ENCODE peak calls at places on chromosomes 2 and 18, in five cellular contexts. A, N, T, R and G are unnamed samples.

GRCh38 chr18:36381075-36381474 is 83.6 kb downstream of the FHOD3 start:
- DNase-seq in R (peak; percentile 68), T (no peak), N (no peak), A (no peak), G (no peak)

GRCh38 chr2:178589337-178589736 is 109.1 kb downstream of the PLEKHA3 start:
- DNase-seq in A (no peak), T (no peak), R (no peak), N (no peak), G (no peak)

GRCh38 chr2:47021301-47022009 is 105.8 kb upstream of the MCFD2 start:
- DNase-seq in N (no peak), A (no peak), T (no peak), R (no peak), G (no peak)

GRCh38 chr2:58501371-58501770 is 260.2 kb upstream of the FANCL start:
- DNase-seq in T (no peak), N (no peak), R (no peak), A (no peak), G (no peak)

GRCh38 chr2:183543731-183544130 is 419.5 kb downstream of the NUP35 start:
- DNase-seq in R (no peak), T (peak; percentile 27), A (no peak), N (no peak), G (no peak)

GRCh38 chr2:128557841-128558241 is 239.2 kb upstream of the HS6ST1 start:
- DNase-seq in T (no peak), N (no peak), R (peak; percentile 94), A (no peak), G (no peak)

GRCh38 chr18:2903006-2903405 is 56.2 kb downstream of the EMILIN2 start:
- DNase-seq in N (peak; percentile 76), T (no peak), A (no peak), R (peak; percentile 77), G (no peak)

GRCh38 chr2:240234503-240234951 is 94.1 kb upstream of the OTOS start:
- DNase-seq in A (no peak), T (no peak), R (no peak), N (peak; percentile 5), G (no peak)

GRCh38 chr2:86628091-86628522 is 4.4 kb upstream of the RNF103 start:
- DNase-seq in R (no peak), N (no peak), A (no peak), T (peak; percentile 58), G (no peak)

GRCh38 chr18:48956378-48956777 is 5.6 kb upstream of the SMAD7 start:
- DNase-seq in T (no peak), A (no peak), N (no peak), R (peak; percentile 96), G (no peak)

GRCh38 chr2:36965751-36966369 is 476 bp downstream of the STRN start:
- DNase-seq in R (no peak), N (peak; percentile 61), T (peak; percentile 56), A (no peak), G (peak; percentile 22)

GRCh38 chr2:144170172-144170571 is 349.7 kb downstream of the ZEB2 start:
- DNase-seq in T (no peak), A (no peak), R (no peak), N (no peak), G (no peak)

GRCh38 chr2:218029366-218030360 is 26.9 kb upstream of the TNS1 start:
- DNase-seq in N (no peak), T (no peak), A (no peak), R (no peak), G (no peak)

GRCh38 chr2:135948642-135949355 is 36.6 kb downstream of the DARS1 start:
- DNase-seq in T (peak; percentile 29), N (no peak), A (peak; percentile 83), R (peak; percentile 59), G (no peak)

GRCh38 chr2:109174214-109174613 is 45.2 kb downstream of the SH3RF3 start:
- DNase-seq in T (no peak), A (no peak), R (peak; percentile 46), N (no peak), G (no peak)

GRCh38 chr18:28127228-28127627 is 49.7 kb downstream of the CDH2 start:
- DNase-seq in R (no peak), T (no peak), A (no peak), N (peak; percentile 45), G (no peak)

GRCh38 chr2:232802096-232802495 is 25.7 kb upstream of the KCNJ13 start:
- DNase-seq in R (no peak), A (no peak), T (no peak), N (no peak), G (no peak)

GRCh38 chr2:96618599-96619283 is 19.4 kb downstream of the KANSL3 start:
- DNase-seq in A (no peak), R (peak; percentile 56), T (no peak), N (no peak), G (no peak)

DNA sequence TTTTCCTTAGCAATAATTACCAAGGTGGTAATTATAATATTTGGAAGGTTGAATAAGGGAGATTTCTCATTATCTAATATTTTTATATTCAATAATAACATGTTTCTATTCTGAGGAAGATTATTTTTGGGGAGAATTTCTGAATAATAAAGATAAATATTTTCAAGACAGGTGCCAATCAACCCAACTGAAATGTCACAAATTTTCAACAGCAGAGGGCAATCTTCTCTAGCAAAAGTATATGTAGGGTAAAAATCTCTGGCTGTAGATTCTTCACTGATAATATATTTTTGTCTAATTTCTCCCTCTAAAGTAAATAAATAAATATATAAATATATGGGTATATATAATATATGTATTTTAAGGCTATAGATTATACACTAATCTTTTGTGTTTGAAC is 1187.2 kb upstream of the CRIM1 start:
- DNase-seq in R (no peak), N (no peak), A (no peak), T (no peak), G (no peak)
- TF ChIP-seq CTCF in R (no peak), N (no peak), A (no peak), T (no peak), G (no peak)

GRCh38 chr2:45935791-45936622 is 284.5 kb downstream of the PRKCE start:
- DNase-seq in N (peak; percentile 89), A (peak; percentile 97), R (peak; percentile 99), T (peak; percentile 80), G (no peak)

GRCh38 chr2:45932278-45932975 is 281.0 kb downstream of the PRKCE start:
- DNase-seq in N (no peak), T (no peak), R (peak; percentile 70), A (no peak), G (no peak)

GRCh38 chr2:45937990-45938389 is 286.5 kb downstream of the PRKCE start:
- DNase-seq in A (no peak), N (no peak), T (no peak), R (no peak), G (no peak)

GRCh38 chr2:45938649-45939511 is 287.4 kb downstream of the PRKCE start:
- DNase-seq in T (no peak), A (peak; percentile 92), N (peak; percentile 48), R (peak; percentile 96), G (no peak)

DNA sequence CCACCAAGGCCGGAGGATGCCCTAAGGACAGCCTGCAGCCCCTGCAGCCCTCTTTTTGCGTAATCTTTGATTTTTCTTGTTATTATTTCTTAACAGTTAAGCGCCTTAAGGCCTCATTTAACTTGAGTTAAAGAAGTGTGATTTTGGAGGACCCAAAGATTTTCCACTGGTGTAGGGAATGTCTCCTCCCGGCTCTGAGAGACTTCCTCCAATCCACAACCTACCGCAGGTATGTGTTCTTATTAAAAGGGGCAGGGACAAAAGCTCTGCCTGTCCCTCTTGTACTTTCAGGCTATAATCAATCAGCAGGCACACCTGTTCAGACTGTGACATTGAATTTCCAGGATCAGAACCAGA is 285.1 kb downstream of the PRKCE start:
- DNase-seq in A (no peak), R (no peak), T (no peak), N (no peak), G (no peak)
- TF ChIP-seq CTCF in A (no peak), R (no peak), T (no peak), N (no peak), G (no peak)

GRCh38 chr2:101149241-101150192 is 1.7 kb downstream of the TBC1D8 start:
- DNase-seq in N (peak; percentile 25), R (no peak), A (no peak), T (no peak), G (no peak)

GRCh38 chr2:101148777-101149176 is 2.4 kb downstream of the TBC1D8 start:
- DNase-seq in A (no peak), R (no peak), N (no peak), T (no peak), G (no peak)

GRCh38 chr2:101151859-101152194 is 645 bp upstream of the TBC1D8 start:
- DNase-seq in T (no peak), N (no peak), A (no peak), R (no peak), G (no peak)

GRCh38 chr2:101151141-101151858 is at the start of gene TBC1D8:
- DNase-seq in T (peak; percentile 91), A (peak; percentile 49), R (peak; percentile 71), N (peak; percentile 93), G (peak; percentile 38)

DNA sequence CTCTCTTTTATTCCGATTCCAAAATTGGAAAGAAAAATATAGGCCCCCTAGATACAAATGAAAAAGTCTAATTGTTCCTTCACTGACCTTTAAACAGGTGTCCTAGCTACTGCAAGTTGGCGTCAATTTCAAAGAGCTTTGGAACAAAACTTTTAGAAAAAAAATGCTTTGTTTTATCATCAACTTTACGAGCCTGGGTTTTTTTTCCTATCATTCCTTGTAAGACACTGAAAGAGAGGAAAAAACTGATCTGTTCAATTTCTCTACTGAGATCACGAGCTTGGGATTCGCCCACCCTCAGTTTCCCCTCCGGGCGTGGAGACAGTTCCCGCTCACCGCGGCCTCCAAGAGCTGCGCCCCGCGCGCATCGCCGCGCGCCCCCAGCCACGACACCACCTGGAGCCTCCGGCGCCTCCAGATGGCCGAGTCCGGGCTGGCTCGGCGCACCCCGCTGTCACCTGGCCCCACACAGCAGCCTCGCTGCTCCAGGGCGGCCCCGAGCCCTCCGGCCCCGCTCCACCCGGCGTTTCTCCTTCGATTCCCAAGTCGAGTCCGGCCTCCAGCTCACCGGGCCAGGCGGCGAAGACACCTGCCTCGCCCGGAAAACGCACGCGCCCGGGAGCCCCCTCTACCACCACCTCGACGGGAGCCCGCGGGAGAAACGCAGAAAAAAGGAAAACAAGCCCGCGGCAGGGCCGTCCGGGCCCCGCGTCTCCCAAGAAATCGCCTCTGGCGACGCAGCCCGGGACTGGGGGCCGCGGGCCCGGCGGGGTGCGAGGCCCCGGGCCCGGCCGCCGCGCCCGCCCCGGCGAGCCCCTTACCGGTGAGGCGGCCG is 659 bp downstream of the TBC1D8 start:
- DNase-seq in R (no peak), T (peak; percentile 56), A (no peak), N (peak; percentile 32), G (no peak)
- TF ChIP-seq CTCF in R (no peak), T (peak; percentile 42), A (no peak), N (no peak), G (no peak)

GRCh38 chr2:231786917-231787292 is 660 bp downstream of the COPS7B start:
- DNase-seq in N (no peak), R (no peak), A (no peak), T (no peak), G (no peak)
- TF ChIP-seq CTCF in N (no peak), R (no peak), A (no peak), T (no peak), G (no peak)